ENCODE peak calls at places on chromosomes 4 and X, in four cellular contexts. D, V, N and S are unnamed samples.

GRCh38 chrX:1945879-1946278 is 331.0 kb downstream of the ASMT start:
- DNase-seq in D (no peak), V (no peak), N (no peak), S (peak)

GRCh38 chr4:110793381-110793801 is 170.5 kb upstream of the PITX2 start:
- DNase-seq in D (no peak), V (no peak), N (no peak), S (no peak)

GRCh38 chr4:3512279-3512678 is 19.9 kb downstream of the LRPAP1 start:
- DNase-seq in D (no peak), V (no peak), N (no peak), S (no peak)

GRCh38 chr4:93828332-93828829 is at the start of gene ATOH1:
- DNase-seq in D (peak), V (no peak), N (no peak), S (no peak)

GRCh38 chr4:68572653-68573052 is 3.5 kb downstream of the UGT2B17 start:
- DNase-seq in D (no peak), V (no peak), N (no peak), S (no peak)

GRCh38 chrX:9595131-9595530 is 130.3 kb downstream of the TBL1X start:
- DNase-seq in D (no peak), V (no peak), N (no peak), S (peak)

GRCh38 chr4:37440519-37440900 is 196.0 kb downstream of the NWD2 start:
- DNase-seq in D (no peak), V (no peak), N (no peak), S (no peak)

GRCh38 chr4:42654606-42655005 is 2.3 kb downstream of the ATP8A1 start:
- DNase-seq in D (peak), V (no peak), N (no peak), S (no peak)

GRCh38 chr4:70703695-70704332 is 15.5 kb downstream of the UTP3 start:
- DNase-seq in D (peak), V (no peak), N (no peak), S (peak)

GRCh38 chr4:108072300-108072699 is 82.6 kb downstream of the HADH start:
- DNase-seq in D (no peak), V (no peak), N (no peak), S (no peak)

GRCh38 chr4:56613101-56613862 is 67.8 kb downstream of the HOPX start:
- DNase-seq in D (no peak), V (no peak), N (no peak), S (peak)

GRCh38 chrX:69063486-69063885 is 101.8 kb downstream of the PJA1 start:
- DNase-seq in D (no peak), V (no peak), N (peak), S (peak)

GRCh38 chr4:8695237-8696219 is 103.0 kb downstream of the CPZ start:
- DNase-seq in D (no peak), V (no peak), N (no peak), S (no peak)

GRCh38 chr4:62410371-62411003 is 1210.4 kb downstream of the ADGRL3 start:
- DNase-seq in D (no peak), V (no peak), N (no peak), S (no peak)

GRCh38 chr4:175376287-175376977 is 435.6 kb downstream of the GPM6A start:
- DNase-seq in D (no peak), V (no peak), N (no peak), S (no peak)

GRCh38 chrX:109774136-109774535 is 41.1 kb upstream of the ACSL4 start:
- DNase-seq in D (no peak), V (no peak), N (no peak), S (no peak)

GRCh38 chrX:9957743-9958142 is 9.4 kb upstream of the CLDN34 start:
- DNase-seq in D (no peak), V (no peak), N (peak), S (no peak)

GRCh38 chr4:7594013-7594412 is 159.3 kb upstream of the PSAPL1 start:
- DNase-seq in D (no peak), V (no peak), N (no peak), S (no peak)

GRCh38 chr4:10727140-10727880 is 42.7 kb upstream of the CLNK start:
- DNase-seq in D (no peak), V (no peak), N (no peak), S (no peak)

GRCh38 chr4:67393699-67394281 is 151.5 kb downstream of the CENPC start:
- DNase-seq in D (peak), V (no peak), N (no peak), S (no peak)

GRCh38 chr4:101064541-101065180 is 282.7 kb downstream of the PPP3CA start:
- DNase-seq in D (no peak), V (no peak), N (no peak), S (no peak)

GRCh38 chrX:26411045-26411444 is 195.1 kb downstream of the MAGEB5 start:
- DNase-seq in D (peak), V (no peak), N (no peak), S (no peak)

GRCh38 chrX:103584606-103585005 is 709 bp upstream of the TCEAL4 start:
- DNase-seq in D (no peak), V (no peak), N (no peak), S (no peak)

GRCh38 chrX:140141444-140142029 is 176.2 kb upstream of the CXorf66 start:
- DNase-seq in D (peak), V (no peak), N (no peak), S (no peak)

GRCh38 chr4:26322349-26322748 is 1.5 kb downstream of the RBPJ start:
- DNase-seq in D (no peak), V (no peak), N (no peak), S (no peak)

GRCh38 chr4:26319467-26320158 is 1.2 kb upstream of the RBPJ start:
- DNase-seq in D (peak), V (peak), N (peak), S (peak)

GRCh38 chr4:26320453-26321325 is at the start of gene RBPJ:
- DNase-seq in D (peak), V (peak), N (peak), S (peak)

GRCh38 chr4:26320159-26320452 is 708 bp upstream of the RBPJ start:
- DNase-seq in D (no peak), V (no peak), N (no peak), S (no peak)

DNA sequence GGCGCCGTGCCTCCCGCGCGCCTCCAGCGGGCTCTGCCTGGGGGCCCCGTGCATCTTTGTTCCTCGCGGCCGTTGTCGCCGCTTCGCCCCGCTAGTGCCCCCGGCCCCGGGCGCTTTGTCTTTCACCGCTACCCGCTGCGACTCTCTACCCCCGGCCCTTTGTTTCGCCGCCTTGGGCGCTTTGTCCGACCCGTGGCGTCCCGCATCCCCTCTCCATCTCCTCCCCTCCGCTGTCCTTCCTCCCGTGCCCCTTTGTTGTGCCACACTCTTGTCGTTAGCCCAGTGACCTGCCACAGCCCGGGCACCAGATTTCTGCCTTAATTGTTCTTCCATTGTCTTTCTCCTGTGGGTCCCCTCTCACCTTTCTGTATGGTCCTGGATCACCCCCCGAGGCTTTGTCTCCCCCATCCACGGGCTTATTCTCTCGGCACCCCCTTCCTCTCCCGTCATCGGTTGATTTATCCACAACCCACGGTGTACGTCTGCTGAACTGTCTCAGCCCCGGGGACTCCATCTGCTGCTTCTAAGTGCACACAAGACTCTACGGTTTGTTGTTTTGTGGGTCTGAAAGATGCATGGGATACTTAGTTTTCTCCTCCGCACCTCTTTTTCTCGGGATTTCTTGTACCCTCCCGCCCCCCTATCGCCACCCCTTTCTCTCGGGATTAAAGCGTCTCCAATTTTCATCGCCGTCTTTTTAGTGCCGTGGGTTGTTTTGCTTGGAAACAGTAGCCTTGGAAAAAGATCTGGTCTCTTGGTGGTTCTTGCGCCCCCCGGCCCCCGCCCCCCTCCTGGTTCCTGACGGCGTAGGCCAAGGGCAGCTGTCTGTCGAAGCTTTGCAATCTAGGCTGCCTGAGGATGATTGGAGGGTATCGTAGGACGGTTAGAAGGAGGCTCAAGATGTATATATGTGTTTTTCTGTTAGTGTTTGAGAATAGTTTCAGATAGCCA is 787 bp downstream of the RBPJ start:
- DNase-seq in D (peak), V (no peak), N (peak), S (no peak)
- TF ChIP-seq POLR2A in D (no peak), V (no peak), N (no peak), S (no peak)

GRCh38 chr4:76741663-76742020 is 156.3 kb downstream of the SOWAHB start:
- DNase-seq in D (no peak), V (no peak), N (no peak), S (no peak)
- H3K4me3 ChIP-seq in D (no peak), V (no peak), N (no peak), S (no peak)

DNA sequence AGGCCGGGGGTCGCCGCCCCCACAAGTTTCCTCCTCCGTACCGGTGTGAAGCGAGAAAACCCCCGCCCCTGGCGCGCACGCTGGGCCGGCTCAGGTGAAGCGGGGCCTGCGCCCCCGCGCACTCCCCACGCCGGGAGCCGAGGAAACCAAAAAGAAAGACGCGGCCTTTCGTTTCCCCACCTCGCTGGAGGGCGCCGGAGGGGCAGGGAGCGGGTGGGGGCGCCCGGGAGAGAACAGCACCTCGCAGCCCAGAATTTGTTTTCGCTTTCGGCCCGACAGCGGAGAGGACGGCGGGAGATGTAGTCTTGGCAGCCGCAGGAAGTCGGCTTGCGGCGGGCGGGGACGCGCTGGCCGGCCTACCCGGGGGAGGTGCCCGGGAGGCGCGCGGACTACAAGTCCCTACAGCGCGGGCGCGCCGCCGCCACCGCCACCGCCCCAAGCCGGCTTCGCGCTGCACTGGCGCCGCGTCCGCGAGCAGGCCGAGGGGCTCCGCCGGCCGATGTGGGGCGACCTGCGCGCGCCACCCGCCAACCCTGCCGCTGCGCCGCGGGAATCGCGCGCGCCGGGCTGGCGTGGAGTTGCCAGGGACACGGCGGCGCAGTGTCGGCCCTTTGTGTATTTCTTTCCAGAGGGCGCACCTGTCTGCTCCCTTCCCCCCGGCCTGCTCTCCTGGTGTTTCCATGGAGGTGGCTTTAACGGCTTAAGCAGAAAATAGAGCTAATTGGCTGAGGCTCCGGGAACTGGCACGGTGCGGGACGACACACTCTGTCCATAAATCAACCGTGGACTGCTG is at the start of gene OTUD4:
- DNase-seq in D (peak), V (peak), N (peak), S (peak)
- TF ChIP-seq POLR2A in D (peak), V (peak), N (peak), S (no peak)

GRCh38 chr4:137116144-137116543 is 416.1 kb downstream of the PCDH18 start:
- DNase-seq in D (no peak), V (no peak), N (no peak), S (no peak)
- H3K4me3 ChIP-seq in D (no peak), V (no peak), N (no peak), S (no peak)

DNA sequence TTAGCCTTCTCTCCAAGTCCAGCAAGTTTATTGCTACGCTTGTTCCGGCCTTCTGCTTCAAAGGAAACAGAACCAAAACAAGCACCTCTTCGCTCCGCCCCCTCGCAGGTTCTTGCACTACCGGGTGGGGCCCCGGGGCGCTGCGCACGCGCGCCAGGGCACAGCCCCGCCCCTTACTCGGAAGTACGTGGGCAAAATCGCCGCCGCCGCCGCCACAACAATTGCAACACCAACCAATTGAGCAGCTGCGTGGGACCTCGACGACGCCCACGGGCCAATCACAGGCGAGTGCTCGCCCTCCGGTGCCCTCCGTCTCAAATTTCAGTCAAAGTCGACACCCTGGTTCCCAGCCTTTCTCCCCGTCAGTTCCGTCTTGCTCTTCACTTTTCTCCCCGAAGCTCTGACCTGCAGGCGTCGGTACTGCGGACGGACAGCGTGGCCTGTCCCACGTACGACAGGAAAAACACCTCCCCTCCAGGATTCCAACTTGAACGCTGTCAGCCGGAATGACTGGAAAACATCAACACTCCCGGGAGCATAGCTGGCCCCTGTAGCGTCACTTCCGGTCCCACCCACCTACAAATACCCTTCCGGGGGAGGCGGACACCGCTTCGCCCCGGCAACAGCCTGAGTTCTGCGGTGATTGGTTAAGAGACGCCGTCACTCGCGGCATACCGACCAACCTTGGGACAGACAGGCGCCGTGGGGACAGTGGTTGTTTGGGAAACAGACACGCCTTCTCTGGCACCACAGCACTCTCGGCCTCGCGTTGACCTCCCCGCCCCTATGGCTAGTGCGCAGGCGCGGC is 624 bp upstream of the OTUD5 start:
- DNase-seq in D (peak), V (peak), N (peak), S (peak)
- TF ChIP-seq POLR2A in D (peak), V (peak), N (peak), S (no peak)

DNA sequence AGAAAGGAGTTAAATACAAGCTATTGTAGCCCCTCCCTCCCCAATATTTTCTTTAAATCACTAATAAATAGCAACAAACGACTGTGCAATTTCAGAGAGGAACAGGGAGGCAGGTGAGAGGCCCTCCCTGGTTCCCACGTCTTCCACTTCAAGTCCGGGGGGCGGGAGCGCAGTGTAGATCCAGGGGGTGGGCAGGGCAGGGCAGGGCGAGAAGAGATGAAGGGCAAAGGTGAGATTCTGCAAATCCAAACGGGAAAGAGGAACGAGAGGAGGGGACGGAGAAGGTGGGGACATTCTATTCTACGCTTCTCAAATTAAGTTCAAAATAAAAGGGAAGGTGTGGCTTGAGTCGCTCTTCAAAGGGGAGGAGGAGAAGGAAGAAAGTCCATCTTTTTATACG is 6.8 kb downstream of the NKX6-1 start:
- DNase-seq in D (no peak), V (no peak), N (no peak), S (no peak)
- H3K4me3 ChIP-seq in D (no peak), V (no peak), N (no peak), S (no peak)

GRCh38 chr4:127881565-127881869 is 824 bp downstream of the PLK4 start:
- DNase-seq in D (no peak), V (no peak), N (no peak), S (no peak)

GRCh38 chr4:127875791-127876190 is 4.9 kb upstream of the PLK4 start:
- DNase-seq in D (no peak), V (no peak), N (no peak), S (no peak)

GRCh38 chr4:127880764-127881564 is at the start of gene PLK4:
- DNase-seq in D (peak), V (peak), N (peak), S (peak)
- TF ChIP-seq POLR2A in D (no peak), V (peak), N (peak), S (no peak)

GRCh38 chr4:123446791-123447474 is 50.3 kb downstream of the SPRY1 start:
- DNase-seq in D (no peak), V (no peak), N (no peak), S (no peak)

GRCh38 chr4:123449362-123449761 is 52.8 kb downstream of the SPRY1 start:
- DNase-seq in D (no peak), V (no peak), N (no peak), S (no peak)

GRCh38 chr4:123449780-123450179 is 53.2 kb downstream of the SPRY1 start:
- DNase-seq in D (no peak), V (no peak), N (no peak), S (no peak)

GRCh38 chr4:123443401-123444297 is 47.1 kb downstream of the SPRY1 start:
- DNase-seq in D (no peak), V (no peak), N (no peak), S (no peak)

DNA sequence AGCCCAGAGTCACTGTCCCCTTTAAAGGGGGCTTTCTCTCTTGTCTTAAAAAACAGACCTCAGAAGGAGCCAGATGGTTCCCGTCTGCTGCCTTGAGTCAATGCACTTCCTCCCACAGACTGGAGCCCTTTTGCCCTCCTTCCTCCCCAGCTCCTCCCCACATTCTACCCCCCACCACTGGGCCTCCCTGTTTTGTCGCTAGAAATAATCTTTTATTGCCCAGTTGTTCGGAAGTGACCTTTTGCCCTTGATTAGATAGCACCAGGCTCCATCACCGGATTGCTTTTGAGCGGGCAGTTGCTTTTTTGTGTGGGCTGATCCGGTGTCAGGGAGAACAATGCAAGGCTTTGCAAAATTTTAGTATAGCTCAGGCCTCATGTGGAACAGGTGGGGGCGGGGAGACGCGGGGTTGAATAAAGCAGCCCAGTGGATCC is 47.7 kb downstream of the SPRY1 start:
- DNase-seq in D (peak), V (no peak), N (no peak), S (peak)
- H3K4me3 ChIP-seq in D (no peak), V (no peak), N (no peak), S (no peak)

GRCh38 chr4:104494822-104495559 is at the start of gene CXXC4:
- DNase-seq in D (peak), V (peak), N (peak), S (no peak)
- TF ChIP-seq POLR2A in D (peak), V (no peak), N (no peak), S (no peak)

DNA sequence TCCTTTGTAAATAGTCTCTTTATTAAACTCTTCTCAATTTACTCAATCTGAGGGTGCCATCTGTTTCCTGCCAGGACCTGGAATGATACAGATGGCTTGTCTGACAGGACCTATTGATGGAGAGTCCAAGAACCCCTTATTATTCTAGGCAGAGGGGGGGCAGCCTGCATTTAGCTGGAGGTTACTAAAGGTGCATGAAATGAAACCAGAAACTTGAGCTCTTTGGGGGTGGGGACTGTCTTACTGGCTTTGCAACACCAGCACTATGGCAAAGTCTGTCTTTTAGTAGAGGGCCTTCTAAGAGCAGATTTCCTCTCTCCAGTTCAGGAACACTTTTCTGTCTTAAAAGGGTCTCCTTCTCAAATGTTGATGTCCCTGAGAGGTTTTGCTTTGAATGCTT is 162.4 kb upstream of the MED14 start:
- DNase-seq in D (no peak), V (no peak), N (no peak), S (no peak)
- H3K4me3 ChIP-seq in D (no peak), V (no peak), N (no peak), S (no peak)